ENCODE peak calls at places on chromosomes 4 and X, in seven cellular contexts. D, K, V, H, Y, N and W are unnamed samples.

GRCh38 chrX:136204571-136204970 is 46.6 kb downstream of the MAP7D3 start:
- DNase-seq in D (peak; percentile 88), K (peak; percentile 47), V (peak; percentile 64), H (no peak), Y (no peak), N (no peak), W (no peak)

GRCh38 chr4:180550106-180550505 is 1693.1 kb upstream of the TENM3 start:
- DNase-seq in D (no peak), K (no peak), V (no peak), H (no peak), Y (no peak), N (no peak), W (no peak)

GRCh38 chr4:174122705-174123104 is 160.8 kb downstream of the FBXO8 start:
- DNase-seq in D (no peak), K (no peak), V (no peak), H (no peak), Y (no peak), N (no peak), W (no peak)

GRCh38 chrX:118348186-118348810 is 2.4 kb downstream of the WDR44 start:
- DNase-seq in D (no peak), K (no peak), V (no peak), H (no peak), Y (no peak), N (no peak), W (no peak)

GRCh38 chrX:6095469-6095868 is 133.2 kb downstream of the NLGN4X start:
- DNase-seq in D (no peak), K (no peak), V (peak; percentile 59), H (peak; percentile 2), Y (no peak), N (no peak), W (no peak)

GRCh38 chrX:81195712-81196111 is 6.0 kb downstream of the HMGN5 start:
- DNase-seq in D (no peak), K (peak; percentile 57), V (peak; percentile 64), H (peak; percentile 54), Y (peak; percentile 63), N (peak; percentile 52), W (peak; percentile 66)

GRCh38 chr4:56158483-56158882 is 209.7 kb downstream of the CEP135 start:
- DNase-seq in D (no peak), K (no peak), V (no peak), H (no peak), Y (no peak), N (peak; percentile 34), W (no peak)

GRCh38 chr4:81207793-81208192 is 7.2 kb downstream of the PRKG2 start:
- DNase-seq in D (no peak), K (no peak), V (no peak), H (no peak), Y (no peak), N (no peak), W (no peak)

GRCh38 chr4:155906554-155907247 is 3.2 kb downstream of the TDO2 start:
- DNase-seq in D (no peak), K (no peak), V (no peak), H (no peak), Y (no peak), N (peak; percentile 18), W (no peak)

GRCh38 chr4:146742416-146742815 is 103.7 kb downstream of the POU4F2 start:
- DNase-seq in D (no peak), K (no peak), V (no peak), H (no peak), Y (no peak), N (no peak), W (no peak)

GRCh38 chr4:183797041-183797444 is 108.1 kb upstream of the STOX2 start:
- DNase-seq in D (no peak), K (no peak), V (no peak), H (no peak), Y (no peak), N (no peak), W (peak; percentile 74)

GRCh38 chrX:151974336-151975227 is at the start of gene GABRE:
- DNase-seq in D (peak; percentile 92), K (no peak), V (peak; percentile 59), H (no peak), Y (peak; percentile 85), N (no peak), W (peak; percentile 76)